ENCODE peak calls at places on chromosome 1, in ten cellular contexts. M is caudate nucleus; K is HTR-8/SVneo; F is hepatocyte; C is H9; U is activated T-cell treated with anti-CD3 and anti-CD28 coated beads, Interleukin-2, amount 50 U/mL, for 72 hours; Z is GM12878; J is NCI-H1694; D is left ventricle myocardium superior; R is fibroblast of lung. N is an unnamed sample.

GRCh38 chr1:116087628-116088027 is 23.6 kb upstream of the MAB21L3 start:
- DNase-seq in J (no peak), M (no peak), K (no peak), Z (no peak), U (no peak), C (no peak), R (no peak), F (no peak), D (no peak), N (no peak)

GRCh38 chr1:33902486-33903209 is 38.8 kb downstream of the HMGB4 start:
- DNase-seq in K (no peak), C (no peak), R (peak; percentile 55), F (no peak), M (no peak), J (no peak), Z (peak; percentile 63), U (no peak), D (no peak), N (no peak)

GRCh38 chr1:233005703-233006102 is 55.3 kb downstream of the NTPCR start:
- DNase-seq in F (no peak), U (no peak), M (no peak), C (no peak), J (no peak), K (peak; percentile 69), Z (no peak), R (peak; percentile 71), D (no peak), N (peak; percentile 32)

GRCh38 chr1:27763358-27763757 is 9.7 kb upstream of the STX12 start:
- DNase-seq in K (no peak), D (no peak), M (no peak), J (no peak), Z (no peak), U (no peak), F (no peak), R (no peak), C (no peak), N (no peak)

GRCh38 chr1:94042388-94042787 is 78.6 kb downstream of the ABCA4 start:
- DNase-seq in C (no peak), M (no peak), F (no peak), R (no peak), D (no peak), U (no peak), J (no peak), Z (no peak), K (no peak), N (no peak)

GRCh38 chr1:99481391-99481996 is 164.4 kb upstream of the PALMD start:
- DNase-seq in F (peak; percentile 85), R (peak; percentile 57), U (peak; percentile 28), K (peak; percentile 18), C (no peak), Z (no peak), J (peak; percentile 90), D (no peak), M (peak; percentile 3), N (peak; percentile 77)

GRCh38 chr1:208238710-208239517 is 5.3 kb downstream of the PLXNA2 start:
- DNase-seq in Z (no peak), R (peak; percentile 44), D (peak; percentile 34), M (no peak), U (no peak), F (peak; percentile 72), K (peak; percentile 66), J (peak; percentile 39), C (peak; percentile 77), N (peak; percentile 77)

GRCh38 chr1:114715952-114716303 is 643 bp downstream of the NRAS start:
- DNase-seq in U (no peak), M (no peak), R (no peak), D (no peak), F (peak; percentile 7), J (no peak), C (no peak), Z (no peak), K (no peak), N (no peak)

GRCh38 chr1:109883248-109883955 is 27.2 kb upstream of the CSF1 start:
- DNase-seq in U (no peak), Z (no peak), J (no peak), K (no peak), M (no peak), C (no peak), D (peak; percentile 66), R (no peak), F (no peak), N (no peak)

GRCh38 chr1:205449750-205450443 is 5.9 kb downstream of the BLACAT1 start:
- DNase-seq in Z (no peak), U (peak; percentile 60), K (peak; percentile 71), F (peak; percentile 89), D (no peak), M (no peak), C (peak; percentile 86), R (peak; percentile 74), J (no peak), N (peak; percentile 55)

GRCh38 chr1:63821650-63822049 is 47.8 kb downstream of the ROR1 start:
- DNase-seq in J (no peak), C (no peak), Z (no peak), D (no peak), F (peak; percentile 21), K (peak; percentile 19), R (peak; percentile 88), U (no peak), M (no peak), N (peak; percentile 85)

N was measured in fibroblast of pulmonary artery.